ENCODE peak calls at places on chromosomes 13 and 19, in seven cellular contexts. Q is CD4-positive, CD25-positive, alpha-beta regulatory T cell; A is NCI-H2081; C is HCT116; D is GM03348; G is NCI-H774; Z is AG04449. M is an unnamed sample.
A peak's percentile ranks its signal among the peaks of the same experiment; 100 is the strongest.

GRCh38 chr19:33292595-33293254 is 9.6 kb downstream of the CEBPA start:
- DNase-seq in Q (no peak), A (peak; percentile 15), C (no peak), D (no peak), G (no peak), Z (no peak), M (peak; percentile 53)

GRCh38 chr13:27476943-27477681 is 26.7 kb upstream of the MTIF3 start:
- DNase-seq in Q (peak; percentile 71), A (peak; percentile 17), C (no peak), D (peak; percentile 68), G (peak; percentile 12), Z (no peak), M (peak; percentile 55)

GRCh38 chr13:52085416-52085815 is 43.5 kb downstream of the NEK5 start:
- DNase-seq in Q (no peak), A (no peak), C (no peak), D (peak; percentile 81), G (no peak), Z (peak; percentile 61), M (peak; percentile 81)

GRCh38 chr19:46271488-46272197 is 25.2 kb upstream of the HIF3A start:
- DNase-seq in Q (no peak), A (no peak), C (no peak), D (peak; percentile 78), G (no peak), Z (peak; percentile 55), M (peak; percentile 86)

GRCh38 chr19:9848761-9849160 is 13.6 kb downstream of the PIN1 start:
- DNase-seq in Q (no peak), A (no peak), C (no peak), D (no peak), G (no peak), Z (no peak), M (no peak)

GRCh38 chr13:79062291-79062690 is 343.8 kb downstream of the RBM26 start:
- DNase-seq in Q (no peak), A (no peak), C (no peak), D (no peak), G (no peak), Z (no peak), M (no peak)

GRCh38 chr19:46202872-46203860 is 26.4 kb upstream of the IGFL1 start:
- DNase-seq in Q (no peak), A (no peak), C (no peak), D (no peak), G (no peak), Z (no peak), M (no peak)

GRCh38 chr19:974564-975257 is 9.4 kb upstream of the WDR18 start:
- DNase-seq in Q (no peak), A (no peak), C (no peak), D (no peak), G (no peak), Z (no peak), M (no peak)

GRCh38 chr13:101092985-101093384 is 323.3 kb downstream of the NALCN start:
- DNase-seq in Q (no peak), A (no peak), C (no peak), D (peak; percentile 3), G (no peak), Z (no peak), M (no peak)